ENCODE peak calls at places on chromosome 12, in seven cellular contexts. X is H1, P is mesendoderm, O is mesenchymal stem cell, R is IMR-90, D is H9, U is trophoblast cell. M is an unnamed sample.

GRCh38 chr12:75724913-75725312 is 213.5 kb upstream of the KRR1 start:
- DNase-seq in R (peak), O (peak), U (no peak), X (no peak), P (no peak), D (no peak), M (no peak)

GRCh38 chr12:104643921-104644669 is 187.3 kb downstream of the CHST11 start:
- DNase-seq in U (no peak), D (no peak), R (no peak), O (no peak), P (no peak), X (no peak), M (no peak)

GRCh38 chr12:65705380-65705876 is 118.9 kb upstream of the HMGA2 start:
- DNase-seq in P (no peak), D (no peak), X (no peak), U (no peak), R (no peak), O (no peak), M (no peak)

GRCh38 chr12:113065126-113066007 is 8.8 kb downstream of the DTX1 start:
- DNase-seq in U (no peak), R (no peak), D (peak), O (peak), P (peak), X (no peak), M (peak)

GRCh38 chr12:104457746-104458644 is 1.2 kb downstream of the CHST11 start:
- DNase-seq in X (no peak), P (no peak), O (peak), U (peak), D (no peak), R (no peak), M (no peak)

GRCh38 chr12:91513354-91513753 is 330.7 kb upstream of the DCN start:
- DNase-seq in O (peak), R (no peak), U (peak), X (no peak), D (no peak), P (no peak), M (no peak)

GRCh38 chr12:42588308-42588836 is 1.2 kb downstream of the PRICKLE1 start:
- DNase-seq in O (peak), P (no peak), U (no peak), X (no peak), R (peak), D (no peak), M (no peak)

GRCh38 chr12:125110641-125111360 is 45.6 kb downstream of the AACS start:
- DNase-seq in P (no peak), X (no peak), D (no peak), O (peak), R (peak), U (no peak), M (no peak)

GRCh38 chr12:45423931-45424330 is 208.0 kb downstream of the ANO6 start:
- DNase-seq in R (no peak), P (no peak), U (no peak), X (no peak), O (no peak), D (no peak), M (no peak)

GRCh38 chr12:24880732-24881131 is 68.2 kb downstream of the BCAT1 start:
- DNase-seq in U (no peak), O (no peak), D (no peak), R (no peak), X (no peak), P (no peak), M (no peak)

GRCh38 chr12:61525331-61525730 is 734.9 kb upstream of the USP15 start:
- DNase-seq in O (no peak), X (no peak), P (no peak), R (no peak), D (no peak), U (no peak), M (no peak)

GRCh38 chr12:120290541-120291312 is 976 bp downstream of the RNU4-2 start:
- DNase-seq in P (peak), O (no peak), D (peak), R (no peak), U (peak), X (no peak), M (no peak)

GRCh38 chr12:52518574-52519469 is 1.4 kb downstream of the KRT5 start:
- DNase-seq in D (no peak), U (no peak), X (no peak), O (no peak), R (no peak), P (no peak), M (no peak)

GRCh38 chr12:130254476-130255276 is 83.0 kb upstream of the PIWIL1 start:
- DNase-seq in R (no peak), P (no peak), X (no peak), O (no peak), D (no peak), U (no peak), M (peak)

GRCh38 chr12:106170285-106170684 is 31.5 kb upstream of the NUAK1 start:
- DNase-seq in O (peak), D (no peak), R (peak), P (no peak), U (peak), X (no peak), M (no peak)

GRCh38 chr12:80484778-80485177 is 40.7 kb downstream of the PTPRQ start:
- DNase-seq in X (no peak), P (no peak), O (no peak), U (no peak), R (no peak), D (no peak), M (no peak)
- H2BK120ac ChIP-seq in X (no peak), P (no peak), O (no peak), U (no peak), R (no peak), D (no peak), M (no peak)

GRCh38 chr12:15664491-15664890 is 124.7 kb downstream of the EPS8 start:
- DNase-seq in P (no peak), O (no peak), R (peak), D (no peak), X (no peak), U (no peak), M (no peak)

GRCh38 chr12:15662983-15663659 is 126.1 kb downstream of the EPS8 start:
- DNase-seq in U (no peak), O (peak), D (no peak), P (no peak), X (no peak), R (peak), M (no peak)

GRCh38 chr12:15662303-15662980 is 126.7 kb downstream of the EPS8 start:
- DNase-seq in D (no peak), U (no peak), R (peak), P (no peak), O (peak), X (no peak), M (no peak)
- H2BK120ac ChIP-seq in D (no peak), U (no peak), R (peak), P (no peak), O (no peak), X (no peak), M (no peak)

GRCh38 chr12:40620564-40621019 is 71.6 kb upstream of the CNTN1 start:
- DNase-seq in P (no peak), U (no peak), O (no peak), R (no peak), D (no peak), X (no peak), M (no peak)

GRCh38 chr12:40615590-40615989 is 76.6 kb upstream of the CNTN1 start:
- DNase-seq in D (no peak), P (no peak), U (no peak), O (no peak), R (no peak), X (no peak), M (no peak)

GRCh38 chr12:40618621-40619020 is 73.6 kb upstream of the CNTN1 start:
- DNase-seq in O (no peak), X (no peak), P (no peak), U (no peak), D (no peak), R (no peak), M (no peak)

GRCh38 chr12:40614923-40615322 is 77.3 kb upstream of the CNTN1 start:
- DNase-seq in X (no peak), O (no peak), U (no peak), R (no peak), P (no peak), D (no peak), M (no peak)

DNA sequence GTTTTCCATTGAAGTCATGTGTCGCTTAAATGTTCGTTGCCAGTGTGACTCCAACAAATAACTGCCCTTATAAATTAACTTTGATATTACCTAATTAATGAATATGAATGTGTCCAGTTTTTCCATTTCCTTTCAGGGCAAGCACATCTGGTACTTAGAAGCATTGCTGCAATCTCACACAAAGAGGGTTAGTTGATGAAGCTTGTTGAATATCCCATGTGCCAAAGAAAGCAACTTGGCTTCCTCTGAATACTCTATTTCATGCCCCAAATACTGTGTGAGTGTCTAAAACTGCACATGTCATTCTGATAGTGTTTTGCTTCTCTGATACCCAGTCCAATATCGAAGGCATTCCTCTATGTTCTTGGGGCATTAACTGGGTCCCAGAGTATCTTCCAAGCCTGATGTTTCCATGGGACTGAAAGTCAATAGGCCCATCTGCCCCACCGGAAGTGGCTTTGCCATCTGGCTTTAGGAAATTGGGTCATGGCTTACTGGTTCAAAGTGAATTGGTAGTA is 75.8 kb upstream of the CNTN1 start:
- DNase-seq in U (no peak), O (no peak), X (no peak), D (no peak), P (no peak), R (no peak), M (no peak)
- H2BK120ac ChIP-seq in U (no peak), O (no peak), X (no peak), D (no peak), P (no peak), R (no peak), M (no peak)

GRCh38 chr12:93991882-93992415 is 156.4 kb upstream of the PLXNC1 start:
- DNase-seq in O (no peak), U (no peak), P (no peak), D (no peak), X (no peak), R (no peak), M (no peak)

GRCh38 chr12:93990832-93991748 is 157.3 kb upstream of the PLXNC1 start:
- DNase-seq in D (peak), X (peak), P (peak), U (peak), R (peak), O (peak), M (peak)

GRCh38 chr12:94001691-94002090 is 146.7 kb upstream of the PLXNC1 start:
- DNase-seq in D (no peak), O (no peak), P (no peak), U (no peak), R (no peak), X (no peak), M (no peak)

GRCh38 chr12:93996321-93996720 is 152.1 kb upstream of the PLXNC1 start:
- DNase-seq in U (no peak), X (no peak), O (no peak), D (no peak), R (no peak), P (no peak), M (no peak)
- H2BK120ac ChIP-seq in U (no peak), X (no peak), O (no peak), D (no peak), R (no peak), P (no peak), M (no peak)

GRCh38 chr12:95577820-95578219 is 26.5 kb upstream of the USP44 start:
- DNase-seq in O (no peak), U (no peak), R (no peak), D (no peak), X (no peak), P (no peak), M (no peak)
- H2BK120ac ChIP-seq in O (no peak), U (no peak), R (no peak), D (no peak), X (no peak), P (no peak), M (no peak)

GRCh38 chr12:22691319-22691718 is 66.3 kb downstream of the ETNK1 start:
- DNase-seq in X (no peak), D (no peak), P (no peak), U (no peak), R (no peak), O (no peak), M (no peak)
- H2BK120ac ChIP-seq in X (no peak), D (no peak), P (no peak), U (no peak), R (no peak), O (no peak), M (no peak)

M was measured in neuronal stem cell.